ENCODE peak calls at places on chromosomes 12 and 14, in six cellular contexts. P, L, D, Q, E and U are unnamed samples.

GRCh38 chr14:95440951-95441350 is 75.5 kb downstream of the SYNE3 start:
- DNase-seq in P (no peak), L (no peak), D (no peak), Q (no peak), E (no peak), U (peak; percentile 65)

GRCh38 chr14:102348376-102348775 is 14.3 kb downstream of the CINP start:
- DNase-seq in P (no peak), L (no peak), D (no peak), Q (no peak), E (peak; percentile 41), U (no peak)

GRCh38 chr12:13101854-13102375 is 1.6 kb downstream of the GSG1 start:
- DNase-seq in P (no peak), L (peak; percentile 57), D (no peak), Q (no peak), E (no peak), U (peak; percentile 22)

GRCh38 chr12:16063728-16064127 is 152.6 kb downstream of the DERA start:
- DNase-seq in P (no peak), L (no peak), D (no peak), Q (no peak), E (no peak), U (peak; percentile 70)

GRCh38 chr12:101759396-101760047 is 20.3 kb upstream of the SYCP3 start:
- DNase-seq in P (no peak), L (peak; percentile 46), D (no peak), Q (no peak), E (no peak), U (peak; percentile 66)

GRCh38 chr12:53380797-53381738 is 1.1 kb downstream of the SP1 start:
- DNase-seq in P (no peak), L (peak; percentile 67), D (no peak), Q (no peak), E (peak; percentile 58), U (peak; percentile 64)

GRCh38 chr12:108611884-108612415 is 14.1 kb upstream of the TMEM119 start:
- DNase-seq in P (no peak), L (peak; percentile 82), D (peak; percentile 45), Q (no peak), E (no peak), U (peak; percentile 72)

GRCh38 chr14:28571636-28572035 is 195.0 kb upstream of the FOXG1 start:
- DNase-seq in P (no peak), L (no peak), D (no peak), Q (no peak), E (no peak), U (peak; percentile 49)

GRCh38 chr12:121858662-121859572 is at the start of gene HPD:
- DNase-seq in P (peak; percentile 82), L (peak; percentile 92), D (no peak), Q (no peak), E (peak; percentile 79), U (peak; percentile 73)

GRCh38 chr12:13347241-13348043 is 150.9 kb downstream of the EMP1 start:
- DNase-seq in P (no peak), L (peak; percentile 67), D (peak; percentile 26), Q (no peak), E (no peak), U (peak; percentile 26)

GRCh38 chr14:38098074-38098846 is 109.4 kb upstream of the SSTR1 start:
- DNase-seq in P (no peak), L (peak; percentile 78), D (no peak), Q (no peak), E (no peak), U (peak; percentile 78)

GRCh38 chr12:45343269-45344051 is 127.6 kb downstream of the ANO6 start:
- DNase-seq in P (no peak), L (peak; percentile 33), D (no peak), Q (no peak), E (no peak), U (peak; percentile 58)

GRCh38 chr12:42570076-42570475 is 19.5 kb downstream of the PRICKLE1 start:
- DNase-seq in P (no peak), L (no peak), D (no peak), Q (no peak), E (no peak), U (no peak)

GRCh38 chr12:112977139-112977538 is 1.2 kb upstream of the OAS2 start:
- DNase-seq in P (no peak), L (no peak), D (no peak), Q (no peak), E (no peak), U (no peak)

GRCh38 chr12:50110762-50111416 is 1.1 kb upstream of the COX14 start:
- DNase-seq in P (peak; percentile 92), L (peak; percentile 56), D (no peak), Q (no peak), E (peak; percentile 72), U (peak; percentile 53)

GRCh38 chr14:105021656-105022275 is 883 bp upstream of the CDCA4 start:
- DNase-seq in P (no peak), L (peak; percentile 55), D (peak; percentile 45), Q (no peak), E (peak; percentile 67), U (peak; percentile 50)

GRCh38 chr12:91058821-91059220 is 997 bp upstream of the KERA start:
- DNase-seq in P (no peak), L (peak; percentile 25), D (no peak), Q (no peak), E (no peak), U (no peak)

GRCh38 chr12:108526482-108527234 is 11.6 kb downstream of the FICD start:
- DNase-seq in P (no peak), L (peak; percentile 10), D (no peak), Q (no peak), E (peak; percentile 44), U (peak; percentile 65)

GRCh38 chr14:106372870-106373657 is 846.7 kb downstream of the TMEM121 start:
- DNase-seq in P (peak; percentile 50), L (no peak), D (peak; percentile 76), Q (peak; percentile 17), E (peak; percentile 61), U (no peak)

GRCh38 chr14:52473557-52473956 is 78.7 kb downstream of the TXNDC16 start:
- DNase-seq in P (no peak), L (peak; percentile 74), D (no peak), Q (no peak), E (no peak), U (peak; percentile 76)

GRCh38 chr12:93621986-93622385 is 49.5 kb downstream of the SOCS2 start:
- DNase-seq in P (no peak), L (no peak), D (no peak), Q (no peak), E (no peak), U (peak; percentile 64)

GRCh38 chr12:91717804-91718203 is 427.8 kb downstream of the BTG1 start:
- DNase-seq in P (no peak), L (no peak), D (no peak), Q (no peak), E (no peak), U (no peak)

GRCh38 chr12:121964813-121965643 is 46.6 kb downstream of the CFAP251 start:
- DNase-seq in P (no peak), L (peak; percentile 33), D (no peak), Q (no peak), E (no peak), U (peak; percentile 7)

GRCh38 chr12:62190081-62190480 is 70.1 kb upstream of the USP15 start:
- DNase-seq in P (no peak), L (no peak), D (no peak), Q (no peak), E (no peak), U (no peak)

GRCh38 chr12:28313631-28314030 is 123.4 kb downstream of the CCDC91 start:
- DNase-seq in P (no peak), L (peak; percentile 39), D (no peak), Q (no peak), E (no peak), U (peak; percentile 44)

GRCh38 chr12:1527789-1528188 is 66.6 kb downstream of the FBXL14 start:
- DNase-seq in P (no peak), L (peak; percentile 44), D (no peak), Q (no peak), E (no peak), U (peak; percentile 39)

GRCh38 chr12:94874986-94875312 is 128.5 kb downstream of the NDUFA12 start:
- DNase-seq in P (no peak), L (no peak), D (no peak), Q (no peak), E (no peak), U (no peak)

GRCh38 chr12:93176166-93176565 is 201.6 kb upstream of the NUDT4 start:
- DNase-seq in P (no peak), L (peak; percentile 71), D (no peak), Q (no peak), E (no peak), U (peak; percentile 65)

GRCh38 chr14:46973295-46973694 is 321.7 kb upstream of the RPL10L start:
- DNase-seq in P (no peak), L (no peak), D (no peak), Q (no peak), E (no peak), U (no peak)

GRCh38 chr12:89390802-89391673 is 38.7 kb upstream of the DUSP6 start:
- DNase-seq in P (no peak), L (peak; percentile 88), D (no peak), Q (peak; percentile 24), E (no peak), U (peak; percentile 86)

GRCh38 chr12:31217356-31218130 is 108.4 kb downstream of the SINHCAF start:
- DNase-seq in P (no peak), L (no peak), D (no peak), Q (no peak), E (no peak), U (no peak)

GRCh38 chr12:52181757-52182156 is 10.1 kb downstream of the KRT80 start:
- DNase-seq in P (no peak), L (peak; percentile 65), D (no peak), Q (no peak), E (no peak), U (peak; percentile 90)

GRCh38 chr12:114834621-114835020 is 150.6 kb upstream of the TBX3 start:
- DNase-seq in P (no peak), L (peak; percentile 33), D (no peak), Q (no peak), E (no peak), U (peak; percentile 74)

GRCh38 chr12:43282106-43282505 is 269.9 kb downstream of the ADAMTS20 start:
- DNase-seq in P (no peak), L (peak; percentile 40), D (no peak), Q (no peak), E (no peak), U (peak; percentile 80)

GRCh38 chr14:49306152-49306751 is 279.9 kb downstream of the RPS29 start:
- DNase-seq in P (no peak), L (peak; percentile 4), D (no peak), Q (no peak), E (no peak), U (peak; percentile 13)

GRCh38 chr12:50599366-50600095 is 94.7 kb downstream of the DIP2B start:
- DNase-seq in P (no peak), L (no peak), D (no peak), Q (no peak), E (no peak), U (no peak)

GRCh38 chr12:104886418-104887401 is 71.4 kb downstream of the SLC41A2 start:
- DNase-seq in P (no peak), L (peak; percentile 73), D (no peak), Q (no peak), E (no peak), U (peak; percentile 84)

GRCh38 chr12:131041968-131042847 is 88.5 kb downstream of the ADGRD1 start:
- DNase-seq in P (peak; percentile 26), L (no peak), D (no peak), Q (no peak), E (no peak), U (no peak)